ENCODE peak calls at places on chromosomes 13 and 19, in eight cellular contexts. O, M, W, Z, C, K, N and J are unnamed samples.

GRCh38 chr19:49161987-49162386 is 4.4 kb downstream of the TRPM4 start:
- DNase-seq in N (no peak), C (no peak), Z (no peak), M (no peak), O (no peak), K (no peak), W (peak; percentile 77), J (peak; percentile 28)

GRCh38 chr13:67493835-67494234 is 263.7 kb upstream of the PCDH9 start:
- DNase-seq in O (no peak), K (no peak), M (no peak), Z (no peak), C (no peak), W (peak; percentile 15), N (no peak), J (no peak)

GRCh38 chr19:50204811-50205675 is 1.6 kb downstream of the MYH14 start:
- DNase-seq in Z (no peak), C (peak; percentile 63), W (no peak), O (peak; percentile 95), M (peak; percentile 93), N (no peak), K (no peak), J (no peak)

GRCh38 chr19:7874080-7874856 is at the start of gene PRR36:
- DNase-seq in C (no peak), K (no peak), M (peak; percentile 89), Z (no peak), N (no peak), W (peak; percentile 35), O (no peak), J (peak; percentile 83)

GRCh38 chr19:30719189-30719990 is 347.2 kb downstream of the ZNF536 start:
- DNase-seq in Z (no peak), N (peak; percentile 83), W (no peak), O (peak; percentile 44), M (peak; percentile 82), C (peak; percentile 5), K (no peak), J (peak; percentile 70)

GRCh38 chr19:10018219-10018618 is 4.9 kb downstream of the RDH8 start:
- DNase-seq in O (no peak), Z (no peak), M (no peak), K (no peak), N (no peak), W (no peak), C (no peak), J (no peak)

GRCh38 chr19:35295792-35296462 is 4.0 kb downstream of the MAG start:
- DNase-seq in Z (peak; percentile 69), O (no peak), K (no peak), N (peak; percentile 91), C (no peak), M (no peak), W (no peak), J (no peak)

GRCh38 chr13:43664700-43665191 is 122.0 kb downstream of the ENOX1 start:
- DNase-seq in M (peak; percentile 52), O (peak; percentile 60), Z (no peak), W (peak; percentile 5), N (no peak), C (no peak), K (no peak), J (peak; percentile 68)

GRCh38 chr13:99974296-99974938 is 2.9 kb upstream of the ZIC5 start:
- DNase-seq in W (no peak), N (no peak), K (no peak), M (no peak), Z (peak; percentile 1), O (no peak), C (no peak), J (no peak)

GRCh38 chr19:53545271-53546065 is 7.5 kb downstream of the ZNF331 start:
- DNase-seq in N (no peak), C (no peak), K (no peak), M (no peak), Z (no peak), W (peak; percentile 9), O (no peak), J (no peak)

GRCh38 chr19:50465986-50466771 is 10.1 kb upstream of the EMC10 start:
- DNase-seq in W (no peak), Z (no peak), C (no peak), O (peak; percentile 72), N (no peak), K (no peak), M (peak; percentile 93), J (peak; percentile 52)

GRCh38 chr19:47446534-47447469 is 24.9 kb downstream of the SLC8A2 start:
- DNase-seq in N (no peak), C (no peak), Z (no peak), O (peak; percentile 66), W (no peak), M (peak; percentile 75), K (no peak), J (peak; percentile 93)

GRCh38 chr13:67549331-67549730 is 319.2 kb upstream of the PCDH9 start:
- DNase-seq in M (no peak), W (no peak), Z (no peak), C (no peak), N (no peak), K (no peak), O (no peak), J (no peak)

GRCh38 chr19:19338082-19338481 is 17.5 kb downstream of the MAU2 start:
- DNase-seq in O (no peak), C (no peak), Z (no peak), M (no peak), K (no peak), W (no peak), N (no peak), J (no peak)

GRCh38 chr13:40452038-40452666 is 214.3 kb downstream of the FOXO1 start:
- DNase-seq in O (no peak), M (no peak), Z (no peak), W (no peak), K (no peak), N (no peak), C (no peak), J (no peak)

GRCh38 chr13:77351326-77351725 is 24.4 kb upstream of the MYCBP2 start:
- DNase-seq in C (no peak), W (peak; percentile 1), N (no peak), O (no peak), K (no peak), Z (no peak), M (no peak), J (no peak)

GRCh38 chr13:39215971-39216370 is 177.7 kb downstream of the NHLRC3 start:
- DNase-seq in Z (no peak), M (no peak), K (no peak), O (no peak), N (no peak), W (no peak), C (no peak), J (no peak)

GRCh38 chr13:39209731-39210633 is 171.7 kb downstream of the NHLRC3 start:
- DNase-seq in Z (no peak), K (no peak), C (no peak), N (no peak), O (no peak), M (no peak), W (no peak), J (no peak)

GRCh38 chr13:39210961-39211534 is 172.8 kb downstream of the NHLRC3 start:
- DNase-seq in O (no peak), M (no peak), K (no peak), N (no peak), C (no peak), W (no peak), Z (no peak), J (no peak)
- TF ChIP-seq CTCF in O (no peak), M (no peak), K (no peak), N (no peak), C (no peak), W (no peak), Z (no peak), J (no peak)

DNA sequence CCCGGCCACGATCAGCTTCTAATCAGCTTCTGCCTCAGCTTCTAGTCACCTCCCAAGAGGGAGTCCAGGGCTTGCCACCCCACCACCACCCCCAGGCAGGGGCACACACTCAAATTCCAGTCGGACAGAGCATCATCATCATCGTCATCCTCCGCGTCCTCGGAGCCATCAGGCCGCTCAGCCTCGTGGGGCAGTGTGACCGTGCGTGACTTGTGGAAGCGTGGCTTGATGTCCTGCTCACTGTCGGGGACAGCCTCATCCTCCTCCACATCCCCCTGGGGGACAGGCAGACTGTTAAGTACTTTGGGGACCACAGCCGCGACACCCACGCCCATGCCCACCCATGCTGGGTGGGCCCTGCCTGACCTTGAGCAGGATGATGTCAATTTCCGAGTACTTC is 12.5 kb downstream of the TNPO2 start:
- DNase-seq in N (no peak), M (no peak), O (no peak), C (no peak), K (no peak), Z (no peak), W (no peak), J (no peak)
- H3K36me3 ChIP-seq in N (peaks cover 98% of the 10 kb centered on the region), M (peaks cover 48% of the 10 kb centered on the region), O (peaks cover 35% of the 10 kb centered on the region), C (no peaks in the 10 kb centered on the region), K (peaks cover 82% of the 10 kb centered on the region), Z (no peaks in the 10 kb centered on the region), W (peaks cover 29% of the 10 kb centered on the region), J (peaks cover 94% of the 10 kb centered on the region)

GRCh38 chr19:18155095-18156087 is 2.4 kb downstream of the PIK3R2 start:
- DNase-seq in O (no peak), N (peak; percentile 81), W (no peak), Z (no peak), C (no peak), K (no peak), M (no peak), J (no peak)

GRCh38 chr19:18156268-18156667 is 3.3 kb downstream of the PIK3R2 start:
- DNase-seq in M (no peak), Z (no peak), N (peak; percentile 73), K (no peak), W (no peak), C (no peak), O (no peak), J (no peak)

GRCh38 chr19:18156841-18157464 is 4.0 kb downstream of the PIK3R2 start:
- DNase-seq in K (no peak), C (no peak), W (peak; percentile 85), O (peak; percentile 96), Z (no peak), N (peak; percentile 89), M (peak; percentile 96), J (peak; percentile 98)

GRCh38 chr19:18158471-18158870 is 5.5 kb downstream of the PIK3R2 start:
- DNase-seq in M (no peak), W (no peak), K (no peak), O (no peak), Z (no peak), C (no peak), N (no peak), J (no peak)

GRCh38 chr19:18157465-18158063 is 4.6 kb downstream of the PIK3R2 start:
- DNase-seq in Z (no peak), M (no peak), N (no peak), W (no peak), K (no peak), O (no peak), C (no peak), J (peak; percentile 92)
- H3K4me3 ChIP-seq in Z (no peak overlapping the region), M (no peak overlapping the region), N (no peak overlapping the region), W (no peak overlapping the region), K (no peak overlapping the region), O (no peak overlapping the region), C (no peak overlapping the region), J (peak overlapping the region; percentile 31)

DNA sequence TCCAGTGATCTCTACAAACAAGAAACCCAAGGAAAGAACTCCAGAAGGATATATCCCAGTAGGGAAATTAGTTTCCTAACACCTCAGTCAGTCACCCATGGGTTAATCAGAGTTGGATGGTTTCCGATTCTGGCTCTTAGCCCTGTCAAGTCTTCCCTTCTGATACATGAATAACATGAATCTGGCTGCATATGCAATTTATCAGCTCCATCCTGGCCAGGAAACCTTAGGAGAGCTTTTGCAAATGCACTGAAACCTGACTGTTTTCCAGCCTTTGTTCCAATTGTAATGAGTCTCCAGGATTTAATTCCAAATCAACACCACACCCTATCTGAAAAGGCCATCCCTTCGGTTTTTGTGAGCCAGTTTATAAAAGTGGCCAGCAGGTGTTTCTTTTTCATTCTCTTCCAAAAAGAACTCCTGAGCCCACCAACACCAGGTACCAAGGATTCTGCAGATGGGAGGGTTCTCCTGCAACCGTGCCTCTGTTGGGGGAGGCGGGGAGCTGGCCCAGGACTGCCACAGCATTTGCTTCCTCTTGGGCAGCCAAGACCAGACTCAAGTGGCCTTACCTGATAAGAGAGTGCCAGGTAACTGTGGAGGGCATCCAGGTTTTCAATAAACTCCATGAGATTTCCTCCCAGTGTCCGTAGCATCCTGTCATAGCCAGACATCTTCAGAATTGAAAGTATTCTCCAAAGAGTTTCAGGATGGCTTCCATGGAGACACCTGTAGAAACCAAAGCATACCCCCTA is 77.5 kb downstream of the C13orf42 start:
- DNase-seq in W (no peak), N (no peak), M (no peak), K (no peak), O (no peak), Z (no peak), C (no peak), J (no peak)
- TF ChIP-seq CTCF in W (no peak), N (no peak), M (no peak), K (no peak), O (no peak), Z (no peak), C (no peak), J (no peak)